ENCODE peak calls at places on chromosomes 7 and 10, in ten cellular contexts. Y is WTC11; K is neural progenitor cell; A is astrocyte of the spinal cord; B is T47D; O is activated CD8-positive, alpha-beta memory T cell treated with anti-CD3 and anti-CD28 coated beads, Interleukin-2, amount 10 ng/mL, durations not matched to agents 7 days and 5 days; X is aorta; M is MCF 10A; P is AG20443; H is GF-D8. N is an unnamed sample.

GRCh38 chr10:92844746-92845145 is 3.6 kb upstream of the EXOC6 start:
- DNase-seq in Y (no peak), K (peak), A (no peak), B (no peak), O (no peak), X (no peak), M (no peak), P (no peak), H (no peak), N (no peak)

GRCh38 chr7:38863609-38864291 is 45.2 kb downstream of the VPS41 start:
- DNase-seq in Y (no peak), K (no peak), A (no peak), B (no peak), O (no peak), X (no peak), M (peak), P (no peak), H (no peak), N (no peak)

GRCh38 chr7:102093599-102094001 is 193.1 kb upstream of the SH2B2 start:
- DNase-seq in Y (peak), K (no peak), A (no peak), B (no peak), O (no peak), X (no peak), M (no peak), P (peak), H (no peak), N (no peak)

GRCh38 chr10:37582237-37582636 is 275.2 kb downstream of the ZNF248 start:
- DNase-seq in Y (no peak), K (no peak), A (no peak), B (no peak), O (no peak), X (no peak), M (no peak), P (no peak), H (no peak), N (no peak)

GRCh38 chr10:110056822-110057221 is 49.0 kb downstream of the ADD3 start:
- DNase-seq in Y (no peak), K (no peak), A (peak), B (no peak), O (no peak), X (no peak), M (no peak), P (peak), H (no peak), N (no peak)

GRCh38 chr10:122847782-122848604 is 2.3 kb upstream of the CUZD1 start:
- DNase-seq in Y (no peak), K (no peak), A (peak), B (no peak), O (no peak), X (no peak), M (no peak), P (no peak), H (peak), N (no peak)

GRCh38 chr10:63068246-63068645 is 64.9 kb upstream of the NRBF2 start:
- DNase-seq in Y (no peak), K (no peak), A (no peak), B (no peak), O (no peak), X (no peak), M (peak), P (no peak), H (no peak), N (no peak)

GRCh38 chr7:133020501-133020900 is 61.4 kb downstream of the CHCHD3 start:
- DNase-seq in Y (no peak), K (no peak), A (no peak), B (no peak), O (no peak), X (no peak), M (no peak), P (no peak), H (no peak), N (no peak)

GRCh38 chr10:29804025-29804852 is 169.5 kb upstream of the SVIL start:
- DNase-seq in Y (no peak), K (no peak), A (peak), B (no peak), O (no peak), X (peak), M (peak), P (peak), H (no peak), N (no peak)

GRCh38 chr7:47327698-47328391 is 254.1 kb downstream of the TNS3 start:
- DNase-seq in Y (peak), K (peak), A (peak), B (no peak), O (no peak), X (peak), M (peak), P (peak), H (no peak), N (no peak)

GRCh38 chr7:123220396-123220795 is 20.6 kb upstream of the SLC13A1 start:
- DNase-seq in Y (no peak), K (no peak), A (peak), B (no peak), O (no peak), X (no peak), M (peak), P (no peak), H (no peak), N (no peak)

GRCh38 chr7:22572292-22572691 is 72.3 kb upstream of the STEAP1B start:
- DNase-seq in Y (no peak), K (no peak), A (no peak), B (no peak), O (peak), X (no peak), M (no peak), P (peak), H (no peak), N (no peak)

GRCh38 chr10:121927361-121927840 is 430 bp downstream of the ATE1 start:
- DNase-seq in Y (peak), K (peak), A (peak), B (no peak), O (peak), X (peak), M (peak), P (peak), H (peak), N (no peak)

GRCh38 chr7:26843696-26844095 is 20.7 kb downstream of the SKAP2 start:
- DNase-seq in Y (no peak), K (peak), A (peak), B (peak), O (no peak), X (no peak), M (peak), P (peak), H (no peak), N (no peak)

GRCh38 chr10:30747633-30748032 is 118.1 kb upstream of the LYZL2 start:
- DNase-seq in Y (no peak), K (no peak), A (peak), B (no peak), O (peak), X (no peak), M (peak), P (peak), H (no peak), N (no peak)

GRCh38 chr7:92039900-92040299 is 94.4 kb downstream of the CYP51A1 start:
- DNase-seq in Y (no peak), K (no peak), A (no peak), B (no peak), O (no peak), X (no peak), M (no peak), P (no peak), H (no peak), N (no peak)

GRCh38 chr10:1187151-1187854 is 131.1 kb downstream of the WDR37 start:
- DNase-seq in Y (peak), K (no peak), A (no peak), B (no peak), O (no peak), X (no peak), M (peak), P (no peak), H (no peak), N (no peak)

GRCh38 chr7:48176356-48176893 is 5.2 kb downstream of the ABCA13 start:
- DNase-seq in Y (no peak), K (no peak), A (no peak), B (no peak), O (no peak), X (no peak), M (no peak), P (no peak), H (no peak), N (no peak)

GRCh38 chr7:81929386-81929785 is 159.5 kb upstream of the HGF start:
- DNase-seq in Y (no peak), K (no peak), A (peak), B (no peak), O (no peak), X (no peak), M (no peak), P (no peak), H (no peak), N (no peak)

GRCh38 chr10:88986549-88987242 is 3.9 kb upstream of the FAS start:
- DNase-seq in Y (no peak), K (peak), A (peak), B (no peak), O (no peak), X (no peak), M (peak), P (no peak), H (no peak), N (no peak)

GRCh38 chr7:5699467-5699866 is 82.0 kb downstream of the RNF216 start:
- DNase-seq in Y (no peak), K (no peak), A (peak), B (no peak), O (no peak), X (no peak), M (no peak), P (no peak), H (no peak), N (no peak)

GRCh38 chr7:107948645-107949442 is 54.1 kb downstream of the LAMB1 start:
- DNase-seq in Y (no peak), K (no peak), A (peak), B (no peak), O (no peak), X (no peak), M (peak), P (peak), H (no peak), N (no peak)

GRCh38 chr7:64636386-64636785 is 29.5 kb upstream of the ZNF107 start:
- DNase-seq in Y (no peak), K (no peak), A (no peak), B (no peak), O (no peak), X (no peak), M (no peak), P (no peak), H (no peak), N (no peak)

GRCh38 chr10:71094712-71095390 is 117.5 kb upstream of the UNC5B start:
- DNase-seq in Y (no peak), K (no peak), A (no peak), B (no peak), O (peak), X (no peak), M (no peak), P (no peak), H (no peak), N (no peak)

GRCh38 chr10:87585565-87586514 is 73.8 kb upstream of the PAPSS2 start:
- DNase-seq in Y (no peak), K (no peak), A (peak), B (no peak), O (no peak), X (no peak), M (peak), P (no peak), H (no peak), N (no peak)

GRCh38 chr7:28473567-28474266 is 61.4 kb downstream of the CREB5 start:
- DNase-seq in Y (no peak), K (no peak), A (no peak), B (no peak), O (no peak), X (peak), M (no peak), P (peak), H (no peak), N (no peak)

GRCh38 chr7:45582136-45582742 is 8.1 kb downstream of the ADCY1 start:
- DNase-seq in Y (no peak), K (peak), A (no peak), B (no peak), O (no peak), X (no peak), M (no peak), P (no peak), H (no peak), N (no peak)

GRCh38 chr7:141685285-141686035 is 16.5 kb downstream of the DENND11 start:
- DNase-seq in Y (no peak), K (no peak), A (peak), B (no peak), O (no peak), X (no peak), M (no peak), P (no peak), H (no peak), N (no peak)

N was measured in central memory CD4-positive, alpha-beta T cell.